ENCODE peak calls at places on chromosomes 6 and 20, in five cellular contexts. B is hepatocyte, T is GM12865, P is cardiac muscle cell, L is IMR-90. M is an unnamed sample.

GRCh38 chr6:14375940-14376339 is 258.4 kb downstream of the CD83 start:
- DNase-seq in L (no peak), P (no peak), B (no peak), T (no peak), M (no peak)

GRCh38 chr6:99822741-99823512 is 171.1 kb downstream of the MCHR2 start:
- DNase-seq in L (peak), B (peak), T (peak), P (peak), M (peak)

GRCh38 chr6:49676671-49677281 is 36.6 kb downstream of the CRISP2 start:
- DNase-seq in T (no peak), L (peak), P (no peak), B (no peak), M (no peak)

GRCh38 chr20:51906694-51907093 is 104.4 kb upstream of the SALL4 start:
- DNase-seq in B (no peak), P (no peak), T (no peak), L (no peak), M (no peak)

GRCh38 chr6:139603554-139603953 is 229.1 kb upstream of the CITED2 start:
- DNase-seq in P (no peak), T (no peak), B (peak), L (peak), M (no peak)

GRCh38 chr6:148611213-148611612 is 135.6 kb upstream of the UST start:
- DNase-seq in L (no peak), P (no peak), T (no peak), B (peak), M (peak)

GRCh38 chr20:59253779-59254319 is 46.6 kb upstream of the EDN3 start:
- DNase-seq in P (no peak), L (no peak), T (no peak), B (no peak), M (no peak)

GRCh38 chr6:32168350-32168749 is 4.0 kb downstream of the EGFL8 start:
- DNase-seq in B (no peak), T (no peak), L (no peak), P (no peak), M (no peak)

GRCh38 chr6:51717477-51717876 is 369.9 kb downstream of the PKHD1 start:
- DNase-seq in B (no peak), P (no peak), L (no peak), T (no peak), M (no peak)

GRCh38 chr6:29631860-29632731 is 887 bp downstream of the GABBR1 start:
- DNase-seq in L (peak), B (peak), T (no peak), P (peak), M (peak)

GRCh38 chr6:89184344-89184743 is 32.8 kb downstream of the GABRR1 start:
- DNase-seq in P (no peak), L (no peak), B (no peak), T (no peak), M (no peak)

GRCh38 chr6:5665173-5665572 is 341.6 kb downstream of the NRN1 start:
- DNase-seq in B (no peak), L (no peak), T (no peak), P (no peak), M (no peak)

GRCh38 chr6:121064345-121064744 is 269.9 kb downstream of the TBC1D32 start:
- DNase-seq in P (no peak), B (no peak), T (no peak), L (no peak), M (no peak)

GRCh38 chr20:24148372-24148771 is 159.8 kb upstream of the GGTLC1 start:
- DNase-seq in L (no peak), B (no peak), P (no peak), T (peak), M (no peak)

GRCh38 chr6:31586013-31586412 is at the start of gene LST1:
- DNase-seq in B (no peak), T (no peak), P (no peak), L (no peak), M (no peak)

GRCh38 chr20:57620274-57620990 is at the start of gene ZBP1:
- DNase-seq in P (no peak), L (no peak), T (peak), B (no peak), M (no peak)
- H3K4me3 ChIP-seq in P (no peak), L (no peak), T (peak), B (no peak), M (no peak)

GRCh38 chr20:36971103-36971502 is 19.6 kb upstream of the SAMHD1 start:
- DNase-seq in T (no peak), L (no peak), P (no peak), B (no peak), M (no peak)
- TF ChIP-seq CTCF in T (no peak), L (no peak), P (no peak), B (no peak), M (no peak)

GRCh38 chr6:62286470-62286843 is 432 bp upstream of the KHDRBS2 start:
- DNase-seq in L (no peak), P (peak), B (no peak), T (no peak), M (no peak)
- H3K4me3 ChIP-seq in L (no peak), P (peak), B (peak), T (peak), M (no peak)

DNA sequence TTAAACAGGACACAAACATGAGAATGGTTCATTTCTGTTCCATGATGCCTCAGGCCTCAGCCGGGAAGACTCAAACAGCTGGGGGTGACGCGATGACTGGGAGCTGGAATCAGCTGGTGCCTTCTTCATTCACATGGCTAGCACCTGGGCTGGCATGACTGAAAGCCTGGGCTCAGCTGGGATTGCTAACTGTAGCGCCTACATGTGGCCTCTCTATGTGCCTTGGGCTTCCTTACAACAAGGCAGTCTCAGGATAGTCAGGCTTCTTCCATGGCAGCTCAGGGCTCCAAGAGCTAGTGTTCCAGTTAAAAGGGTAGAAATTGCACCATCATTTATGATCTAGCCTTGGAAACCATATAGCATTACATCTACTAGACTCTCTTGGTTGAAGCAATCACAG is 6.4 kb upstream of the WFDC2 start:
- DNase-seq in T (no peak), B (no peak), P (no peak), L (no peak), M (no peak)
- TF ChIP-seq CTCF in T (no peak), B (no peak), P (no peak), L (no peak), M (no peak)

DNA sequence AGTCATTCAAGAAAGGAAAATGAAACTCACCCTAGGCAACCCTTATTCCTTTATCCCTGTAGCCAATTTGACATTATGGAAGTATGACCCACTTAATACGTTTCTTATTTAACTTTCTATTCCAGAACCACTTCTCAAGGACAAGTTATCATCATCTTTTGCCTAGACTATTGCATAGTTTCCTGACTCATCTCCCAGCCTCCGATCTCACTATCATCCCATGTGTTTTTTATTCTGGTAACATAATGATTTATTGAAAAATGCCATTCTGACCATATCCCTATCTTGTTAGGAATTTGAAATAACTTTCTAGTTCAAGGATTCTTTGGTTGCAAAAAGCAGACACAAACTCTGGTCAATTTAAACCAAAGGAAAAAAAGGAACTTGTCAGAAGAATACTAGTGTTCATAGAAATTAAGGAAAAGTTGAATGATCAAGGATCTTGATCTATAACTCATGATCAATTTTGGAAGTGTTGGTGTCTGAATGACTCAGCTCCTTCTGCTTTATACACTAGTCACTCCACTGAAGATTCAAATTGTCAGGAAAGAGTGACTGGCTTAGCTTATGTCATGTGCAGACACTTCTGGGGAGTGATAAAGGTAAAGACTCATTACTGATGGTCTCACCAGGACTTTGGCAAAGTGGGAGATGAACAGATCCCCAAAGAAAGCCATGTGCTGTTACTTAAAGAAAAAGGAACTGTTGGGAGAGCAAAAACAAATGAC is 8.5 kb upstream of the TINAG start:
- DNase-seq in L (peak), B (no peak), P (no peak), T (no peak), M (no peak)
- H3K4me3 ChIP-seq in L (no peak), B (no peak), P (no peak), T (no peak), M (no peak)

GRCh38 chr6:163592872-163593271 is 178.4 kb downstream of the QKI start:
- DNase-seq in P (no peak), L (no peak), T (no peak), B (no peak), M (no peak)
- TF ChIP-seq CTCF in P (no peak), L (no peak), T (no peak), B (no peak), M (no peak)

GRCh38 chr6:137928286-137928685 is 61.2 kb downstream of the TNFAIP3 start:
- DNase-seq in T (peak), P (no peak), L (no peak), B (no peak), M (no peak)
- H3K4me3 ChIP-seq in T (peak), P (no peak), L (no peak), B (no peak), M (no peak)

GRCh38 chr20:46594725-46595124 is 44.3 kb upstream of the OCSTAMP start:
- DNase-seq in L (no peak), P (no peak), T (no peak), B (no peak), M (no peak)
- TF ChIP-seq CTCF in L (no peak), P (no peak), T (no peak), B (no peak), M (no peak)

GRCh38 chr20:50431066-50431450 is 79.1 kb upstream of the PTPN1 start:
- DNase-seq in B (no peak), P (no peak), L (no peak), T (no peak), M (no peak)
- H3K4me3 ChIP-seq in B (no peak), P (no peak), L (no peak), T (no peak), M (no peak)

M was measured in astrocyte of the spinal cord.